ENCODE peak calls at places on chromosome 2, in six cellular contexts. G is transverse colon, N is A549, W is Calu3, V is thoracic aorta, Q is hepatocyte. X is an unnamed sample.

GRCh38 chr2:86446060-86446459 is 4.9 kb downstream of the KDM3A start:
- DNase-seq in G (no peak), N (no peak), W (no peak), V (no peak), Q (no peak), X (peak)

GRCh38 chr2:132627542-132627941 is 42.5 kb downstream of the LYPD1 start:
- DNase-seq in G (no peak), N (no peak), W (no peak), V (no peak), Q (no peak), X (no peak)

GRCh38 chr2:96122391-96122790 is 6.0 kb upstream of the ADRA2B start:
- DNase-seq in G (no peak), N (no peak), W (no peak), V (no peak), Q (no peak), X (no peak)

GRCh38 chr2:72425996-72426395 is 278.3 kb upstream of the CYP26B1 start:
- DNase-seq in G (no peak), N (no peak), W (no peak), V (no peak), Q (no peak), X (no peak)

GRCh38 chr2:83054751-83055150 is 1404.3 kb downstream of the SUCLG1 start:
- DNase-seq in G (no peak), N (no peak), W (no peak), V (no peak), Q (no peak), X (no peak)

GRCh38 chr2:113818382-113818951 is 62.0 kb upstream of the SLC35F5 start:
- DNase-seq in G (peak), N (peak), W (peak), V (no peak), Q (peak), X (peak)

GRCh38 chr2:222025891-222026271 is 272.9 kb downstream of the PAX3 start:
- DNase-seq in G (no peak), N (no peak), W (no peak), V (no peak), Q (no peak), X (no peak)

GRCh38 chr2:140895378-140895777 is 1235.4 kb downstream of the LRP1B start:
- DNase-seq in G (no peak), N (no peak), W (no peak), V (no peak), Q (no peak), X (no peak)

GRCh38 chr2:190065839-190066238 is 3.3 kb upstream of the MSTN start:
- DNase-seq in G (no peak), N (no peak), W (no peak), V (no peak), Q (no peak), X (no peak)

GRCh38 chr2:74147729-74148456 is at the start of gene BOLA3:
- DNase-seq in G (peak), N (peak), W (peak), V (peak), Q (peak), X (peak)

GRCh38 chr2:234997389-234997788 is 45.6 kb downstream of the SH3BP4 start:
- DNase-seq in G (no peak), N (no peak), W (no peak), V (no peak), Q (no peak), X (no peak)

GRCh38 chr2:236176417-236176816 is 8.2 kb upstream of the GBX2 start:
- DNase-seq in G (no peak), N (peak), W (peak), V (no peak), Q (no peak), X (no peak)

GRCh38 chr2:149611100-149611820 is 23.7 kb upstream of the MMADHC start:
- DNase-seq in G (no peak), N (peak), W (no peak), V (no peak), Q (peak), X (peak)

GRCh38 chr2:16394072-16394985 is 271.3 kb downstream of the CYRIA start:
- DNase-seq in G (no peak), N (no peak), W (no peak), V (no peak), Q (peak), X (no peak)

GRCh38 chr2:42812899-42813479 is 20.6 kb upstream of the HAAO start:
- DNase-seq in G (no peak), N (peak), W (no peak), V (no peak), Q (peak), X (peak)

GRCh38 chr2:6410265-6410664 is 455.4 kb downstream of the CMPK2 start:
- DNase-seq in G (no peak), N (no peak), W (no peak), V (no peak), Q (no peak), X (no peak)

GRCh38 chr2:49972699-49973098 is 818.4 kb upstream of the FSHR start:
- DNase-seq in G (no peak), N (no peak), W (no peak), V (no peak), Q (no peak), X (no peak)

GRCh38 chr2:190781604-190782198 is 98.9 kb upstream of the GLS start:
- DNase-seq in G (peak), N (peak), W (peak), V (no peak), Q (peak), X (peak)

GRCh38 chr2:100616841-100617390 is 54.1 kb downstream of the PDCL3 start:
- DNase-seq in G (no peak), N (no peak), W (no peak), V (no peak), Q (no peak), X (no peak)

GRCh38 chr2:148569221-148569620 is 75.3 kb upstream of the EPC2 start:
- DNase-seq in G (no peak), N (no peak), W (no peak), V (no peak), Q (no peak), X (no peak)

GRCh38 chr2:45009303-45009927 is at the start of gene SIX2:
- DNase-seq in G (peak), N (peak), W (peak), V (peak), Q (peak), X (peak)

GRCh38 chr2:68921646-68922045 is 31.0 kb downstream of the GKN2 start:
- DNase-seq in G (no peak), N (peak), W (no peak), V (no peak), Q (no peak), X (peak)

GRCh38 chr2:121506187-121506586 is 24.5 kb upstream of the RNU4ATAC start:
- DNase-seq in G (no peak), N (no peak), W (no peak), V (no peak), Q (no peak), X (no peak)

GRCh38 chr2:46703588-46703987 is 212.0 kb downstream of the MCFD2 start:
- DNase-seq in G (no peak), N (no peak), W (no peak), V (no peak), Q (no peak), X (no peak)

GRCh38 chr2:10890706-10891270 is 20.9 kb upstream of the KCNF1 start:
- DNase-seq in G (no peak), N (no peak), W (no peak), V (no peak), Q (no peak), X (no peak)

GRCh38 chr2:27461118-27461517 is 18.9 kb downstream of the KRTCAP3 start:
- DNase-seq in G (no peak), N (no peak), W (no peak), V (no peak), Q (no peak), X (no peak)

GRCh38 chr2:10811552-10811951 is 1.0 kb downstream of the PDIA6 start:
- DNase-seq in G (no peak), N (no peak), W (no peak), V (no peak), Q (no peak), X (no peak)

GRCh38 chr2:217477583-217477982 is 525.2 kb downstream of the TNS1 start:
- DNase-seq in G (no peak), N (no peak), W (no peak), V (no peak), Q (no peak), X (no peak)
- TF ChIP-seq CTCF in G (no peak), N (no peak), W (no peak), V (no peak), Q (no peak), X (no peak)

GRCh38 chr2:1742680-1743395 is 1.5 kb downstream of the PXDN start:
- DNase-seq in G (peak), N (peak), W (no peak), V (no peak), Q (peak), X (peak)
- TF ChIP-seq CTCF in G (peak), N (peak), W (no peak), V (peak), Q (peak), X (peak)

GRCh38 chr2:204072443-204073324 is 136.1 kb downstream of the ICOS start:
- DNase-seq in G (peak), N (peak), W (peak), V (no peak), Q (peak), X (no peak)
- TF ChIP-seq CTCF in G (peak), N (peak), W (peak), V (no peak), Q (peak), X (peak)

DNA sequence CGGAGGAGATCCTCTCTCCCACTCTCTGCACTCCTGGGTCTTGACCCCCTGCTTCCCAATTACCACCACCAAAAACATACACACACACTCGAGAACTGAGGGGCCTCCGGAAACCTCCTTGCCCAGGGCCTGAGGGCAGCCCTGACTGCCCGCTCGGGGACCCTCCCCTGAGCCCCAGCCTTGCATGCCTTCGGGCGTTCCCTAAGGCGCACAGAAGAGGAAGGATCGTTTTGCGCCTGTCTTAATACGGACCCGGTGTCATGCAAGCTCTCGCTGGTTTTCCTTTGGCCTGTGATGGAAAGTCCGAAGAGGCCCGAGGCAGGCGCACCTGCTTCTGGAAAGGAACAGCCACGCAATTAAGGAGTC is 19.8 kb downstream of the POU3F3 start:
- DNase-seq in G (no peak), N (no peak), W (no peak), V (no peak), Q (no peak), X (no peak)
- TF ChIP-seq CTCF in G (no peak), N (no peak), W (no peak), V (no peak), Q (no peak), X (no peak)

DNA sequence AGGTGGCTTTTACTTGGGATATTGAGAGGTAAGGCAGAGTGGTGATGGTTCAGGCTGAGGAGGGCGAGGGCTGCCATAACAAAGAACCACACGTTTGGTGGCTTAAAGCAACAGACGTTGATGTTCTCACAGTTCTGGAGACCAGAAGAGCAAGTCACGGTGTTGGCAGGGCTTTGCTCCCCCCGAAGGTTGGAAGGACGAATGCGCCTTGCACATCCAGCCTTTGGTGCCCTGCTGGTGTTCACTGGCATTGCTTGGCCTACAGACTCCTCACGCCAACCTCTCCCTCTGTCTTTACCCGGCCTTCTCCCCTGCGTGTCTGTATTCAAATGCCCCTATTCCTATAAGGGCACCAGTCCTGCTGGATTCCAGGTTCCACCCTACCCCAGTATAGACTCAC is 125.4 kb downstream of the TPO start:
- DNase-seq in G (no peak), N (peak), W (no peak), V (no peak), Q (peak), X (peak)
- TF ChIP-seq CTCF in G (no peak), N (no peak), W (no peak), V (no peak), Q (peak), X (peak)

DNA sequence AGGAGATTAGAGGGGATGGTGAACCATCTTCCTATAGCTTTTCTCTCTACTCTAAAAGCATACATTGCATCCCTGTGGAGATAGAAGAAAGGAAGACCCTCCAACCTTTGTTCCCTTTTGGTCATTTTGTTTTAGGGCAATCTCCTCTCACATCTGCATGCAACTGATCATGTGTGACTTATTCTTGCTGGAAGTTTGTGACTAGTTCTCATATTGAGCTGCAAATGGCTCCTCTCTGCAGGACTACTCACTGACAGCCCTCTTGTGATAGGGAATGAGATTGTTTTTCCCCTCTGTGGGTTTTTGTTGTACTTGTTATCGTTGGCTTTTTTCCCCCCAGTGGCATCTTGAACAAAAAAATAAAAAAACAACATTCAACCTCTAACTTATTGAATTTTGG is 416.0 kb upstream of the CNTNAP5 start:
- DNase-seq in G (no peak), N (no peak), W (no peak), V (no peak), Q (no peak), X (no peak)
- TF ChIP-seq CTCF in G (no peak), N (no peak), W (no peak), V (no peak), Q (no peak), X (no peak)

GRCh38 chr2:14479486-14479885 is 153.0 kb upstream of the LRATD1 start:
- DNase-seq in G (no peak), N (no peak), W (no peak), V (no peak), Q (no peak), X (no peak)

GRCh38 chr2:14475994-14476393 is 156.5 kb upstream of the LRATD1 start:
- DNase-seq in G (no peak), N (peak), W (no peak), V (no peak), Q (no peak), X (no peak)

GRCh38 chr2:14480120-14480519 is 152.4 kb upstream of the LRATD1 start:
- DNase-seq in G (no peak), N (no peak), W (no peak), V (no peak), Q (no peak), X (no peak)

DNA sequence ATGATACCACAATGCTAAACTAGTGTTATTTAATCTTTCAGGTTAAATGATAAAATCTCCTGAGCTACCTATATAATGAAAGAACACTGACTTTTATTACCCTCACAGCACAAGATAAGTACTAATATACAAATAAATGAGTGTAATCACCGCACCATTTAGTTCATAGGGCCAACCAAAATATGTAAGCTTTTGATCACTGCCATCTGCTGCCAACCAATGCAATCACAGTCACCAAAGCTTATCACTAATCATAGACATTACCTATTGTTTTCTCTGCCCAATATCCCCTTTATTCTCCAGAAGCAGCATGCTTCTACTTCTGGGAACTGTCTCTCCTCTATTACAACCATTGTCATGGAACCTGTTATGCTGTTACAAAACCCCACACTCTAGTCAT is 151.6 kb upstream of the LRATD1 start:
- DNase-seq in G (no peak), N (no peak), W (no peak), V (no peak), Q (no peak), X (no peak)
- TF ChIP-seq CTCF in G (no peak), N (no peak), W (no peak), V (no peak), Q (no peak), X (peak)

GRCh38 chr2:238127165-238128060 is 11.1 kb upstream of the KLHL30 start:
- DNase-seq in G (no peak), N (peak), W (peak), V (no peak), Q (no peak), X (no peak)
- TF ChIP-seq CTCF in G (no peak), N (no peak), W (no peak), V (no peak), Q (no peak), X (no peak)

DNA sequence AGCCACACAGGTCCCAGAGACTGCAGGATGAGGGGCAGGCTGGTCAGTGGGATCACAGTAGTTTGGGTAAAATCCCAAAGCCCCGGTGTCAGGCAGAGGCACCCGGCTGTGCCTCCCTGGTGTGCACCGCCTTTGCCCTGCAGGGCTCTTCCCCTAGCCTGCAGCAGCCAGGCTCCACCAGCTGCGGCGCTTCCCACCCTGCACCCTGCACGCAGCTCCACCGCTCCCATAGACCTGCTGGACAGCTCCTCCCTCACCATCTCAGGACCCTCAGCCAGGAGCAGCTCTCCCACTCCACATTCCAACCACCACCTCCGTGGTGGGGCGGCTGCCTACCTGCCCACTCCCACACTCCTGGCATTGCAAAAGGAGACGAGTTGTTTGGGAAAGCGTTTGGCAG is 287.3 kb upstream of the HDAC4 start:
- DNase-seq in G (no peak), N (peak), W (no peak), V (no peak), Q (no peak), X (no peak)
- TF ChIP-seq CTCF in G (no peak), N (peak), W (no peak), V (no peak), Q (no peak), X (no peak)

GRCh38 chr2:19769513-19769912 is 132.3 kb downstream of the TTC32 start:
- DNase-seq in G (no peak), N (peak), W (no peak), V (no peak), Q (no peak), X (peak)
- TF ChIP-seq CTCF in G (no peak), N (peak), W (no peak), V (peak), Q (no peak), X (peak)

X was measured in bronchial epithelial cell.